ENCODE peak calls at places on chromosomes 12 and 14, in five cellular contexts. M is cardiac muscle cell, O is iris pigment epithelial cell, P is Karpas-422, A is EL. J is an unnamed sample.

GRCh38 chr12:83102499-83102898 is 415.8 kb downstream of the TMTC2 start:
- DNase-seq in M (peak; percentile 49), O (peak; percentile 86), P (no peak), A (peak; percentile 1), J (no peak)

GRCh38 chr12:113416091-113416754 is 6.0 kb upstream of the SDSL start:
- DNase-seq in M (no peak), O (peak; percentile 36), P (no peak), A (no peak), J (peak; percentile 22)

GRCh38 chr12:49377386-49377785 is 10.1 kb downstream of the SPATS2 start:
- DNase-seq in M (no peak), O (no peak), P (no peak), A (no peak), J (no peak)

GRCh38 chr14:95464103-95464502 is 52.3 kb downstream of the SYNE3 start:
- DNase-seq in M (no peak), O (no peak), P (no peak), A (no peak), J (no peak)

GRCh38 chr12:13283867-13284266 is 87.3 kb downstream of the EMP1 start:
- DNase-seq in M (no peak), O (no peak), P (no peak), A (no peak), J (no peak)

GRCh38 chr12:95687937-95688336 is 102.6 kb downstream of the NTN4 start:
- DNase-seq in M (no peak), O (no peak), P (no peak), A (no peak), J (no peak)

GRCh38 chr14:68232643-68233055 is 413.1 kb downstream of the RAD51B start:
- DNase-seq in M (peak; percentile 99), O (peak; percentile 100), P (no peak), A (peak; percentile 100), J (peak; percentile 96)

GRCh38 chr12:99954724-99955123 is 30.0 kb downstream of the ANKS1B start:
- DNase-seq in M (no peak), O (no peak), P (no peak), A (no peak), J (no peak)

GRCh38 chr12:19539836-19540235 is 100.5 kb downstream of the AEBP2 start:
- DNase-seq in M (no peak), O (peak; percentile 69), P (no peak), A (no peak), J (no peak)

GRCh38 chr14:23357261-23357660 is 4.6 kb upstream of the SLC22A17 start:
- DNase-seq in M (no peak), O (no peak), P (no peak), A (no peak), J (no peak)

GRCh38 chr14:91048676-91049075 is 11.8 kb downstream of the RPS6KA5 start:
- DNase-seq in M (no peak), O (no peak), P (no peak), A (no peak), J (no peak)

GRCh38 chr12:126480396-126480795 is 1415.2 kb downstream of the AACS start:
- DNase-seq in M (no peak), O (no peak), P (no peak), A (no peak), J (no peak)

GRCh38 chr14:75877292-75877691 is 104.5 kb downstream of the TGFB3 start:
- DNase-seq in M (peak; percentile 97), O (peak; percentile 99), P (no peak), A (peak; percentile 86), J (peak; percentile 64)

GRCh38 chr12:131575371-131575770 is 135.5 kb upstream of the SFSWAP start:
- DNase-seq in M (no peak), O (no peak), P (no peak), A (no peak), J (no peak)

GRCh38 chr12:54935235-54935951 is 49.2 kb downstream of the TESPA1 start:
- DNase-seq in M (peak; percentile 81), O (peak; percentile 95), P (no peak), A (peak; percentile 75), J (peak; percentile 81)

GRCh38 chr12:51865470-51865745 is 16.9 kb upstream of the FIGNL2 start:
- DNase-seq in M (no peak), O (no peak), P (no peak), A (no peak), J (no peak)

GRCh38 chr12:52149651-52150241 is 42.1 kb downstream of the KRT80 start:
- DNase-seq in M (no peak), O (no peak), P (no peak), A (peak; percentile 52), J (no peak)

GRCh38 chr12:15278816-15279658 is 43.3 kb upstream of the PTPRO start:
- DNase-seq in M (peak; percentile 85), O (peak; percentile 85), P (peak; percentile 48), A (peak; percentile 79), J (peak; percentile 65)

GRCh38 chr14:69693823-69694729 is 72.9 kb upstream of the SRSF5 start:
- DNase-seq in M (no peak), O (peak; percentile 39), P (peak; percentile 60), A (no peak), J (no peak)

GRCh38 chr14:24331731-24332093 is 3.2 kb downstream of the ADCY4 start:
- DNase-seq in M (no peak), O (no peak), P (no peak), A (no peak), J (no peak)

GRCh38 chr12:111453071-111453989 is 47.6 kb downstream of the SH2B3 start:
- DNase-seq in M (no peak), O (no peak), P (no peak), A (no peak), J (no peak)

GRCh38 chr12:107873223-107873622 is 98.7 kb downstream of the ASCL4 start:
- DNase-seq in M (no peak), O (no peak), P (no peak), A (no peak), J (no peak)

GRCh38 chr12:101933866-101934514 is 56.6 kb downstream of the DRAM1 start:
- DNase-seq in M (peak; percentile 34), O (no peak), P (no peak), A (no peak), J (no peak)

GRCh38 chr12:39931857-39932256 is 174.0 kb downstream of the SLC2A13 start:
- DNase-seq in M (peak; percentile 73), O (peak; percentile 63), P (no peak), A (no peak), J (no peak)

GRCh38 chr12:92466391-92467305 is 236.1 kb upstream of the PLEKHG7 start:
- DNase-seq in M (no peak), O (peak; percentile 9), P (no peak), A (no peak), J (peak; percentile 99)

GRCh38 chr12:1591543-1591942 is 2.8 kb downstream of the FBXL14 start:
- DNase-seq in M (peak; percentile 43), O (peak; percentile 40), P (no peak), A (peak; percentile 60), J (no peak)

GRCh38 chr12:63084501-63084900 is 66.5 kb downstream of the AVPR1A start:
- DNase-seq in M (no peak), O (no peak), P (no peak), A (no peak), J (no peak)

GRCh38 chr14:51228890-51229289 is 11.2 kb upstream of the TMX1 start:
- DNase-seq in M (no peak), O (no peak), P (no peak), A (no peak), J (no peak)

GRCh38 chr14:93987376-93987775 is 9.7 kb upstream of the CCDC197 start:
- DNase-seq in M (no peak), O (no peak), P (no peak), A (no peak), J (no peak)

GRCh38 chr12:90253674-90254181 is 545.1 kb upstream of the ATP2B1 start:
- DNase-seq in M (peak; percentile 89), O (peak; percentile 75), P (no peak), A (peak; percentile 92), J (peak; percentile 100)

GRCh38 chr12:24905431-24905830 is 43.5 kb downstream of the BCAT1 start:
- DNase-seq in M (no peak), O (peak; percentile 29), P (no peak), A (no peak), J (peak; percentile 60)

GRCh38 chr12:132344601-132345000 is 15.2 kb upstream of the GALNT9 start:
- DNase-seq in M (no peak), O (no peak), P (no peak), A (no peak), J (no peak)

GRCh38 chr14:63200767-63201166 is 3.5 kb upstream of the RHOJ start:
- DNase-seq in M (no peak), O (no peak), P (no peak), A (peak; percentile 48), J (no peak)

GRCh38 chr14:36656769-36657408 is 4.8 kb upstream of the PAX9 start:
- DNase-seq in M (no peak), O (no peak), P (no peak), A (no peak), J (no peak)

GRCh38 chr12:66665416-66665815 is 13.5 kb downstream of the GRIP1 start:
- DNase-seq in M (no peak), O (peak; percentile 11), P (no peak), A (peak; percentile 31), J (no peak)

GRCh38 chr14:34930591-34931069 is 52.2 kb upstream of the SRP54 start:
- DNase-seq in M (no peak), O (no peak), P (no peak), A (no peak), J (peak; percentile 23)

GRCh38 chr14:68251766-68252100 is 432.2 kb downstream of the RAD51B start:
- DNase-seq in M (no peak), O (no peak), P (no peak), A (no peak), J (no peak)

J was measured in LHCN-M2.